ENCODE peak calls at places on chromosomes 5 and 9, in eight cellular contexts. One of them, this sample, is unnamed.

GRCh38 chr5:124806026-124806856 is 59.8 kb upstream of the ZNF608 start:
- DNase-seq in ecto neural progenitor cell: peak
- DNase-seq in posterior cingulate gyrus: no peak
- DNase-seq in transverse colon: peak
- DNase-seq in heart right ventricle: peak
- DNase-seq in ACHN: peak
- DNase-seq in neuronal stem cell: peak
- DNase-seq in non-pigmented ciliary epithelial cell: peak
- DNase-seq in this sample: peak

GRCh38 chr5:12795333-12795663 is 891.1 kb upstream of the CTNND2 start:
- DNase-seq in ecto neural progenitor cell: no peak
- DNase-seq in posterior cingulate gyrus: no peak
- DNase-seq in transverse colon: no peak
- DNase-seq in heart right ventricle: no peak
- DNase-seq in ACHN: no peak
- DNase-seq in neuronal stem cell: no peak
- DNase-seq in non-pigmented ciliary epithelial cell: no peak
- DNase-seq in this sample: no peak

GRCh38 chr9:33197279-33197678 is 30.1 kb upstream of the B4GALT1 start:
- DNase-seq in ecto neural progenitor cell: no peak
- DNase-seq in posterior cingulate gyrus: no peak
- DNase-seq in transverse colon: no peak
- DNase-seq in heart right ventricle: no peak
- DNase-seq in ACHN: no peak
- DNase-seq in neuronal stem cell: no peak
- DNase-seq in non-pigmented ciliary epithelial cell: no peak
- DNase-seq in this sample: no peak

GRCh38 chr9:116910201-116910600 is 223.1 kb downstream of the TRIM32 start:
- DNase-seq in ecto neural progenitor cell: no peak
- DNase-seq in posterior cingulate gyrus: no peak
- DNase-seq in transverse colon: no peak
- DNase-seq in heart right ventricle: no peak
- DNase-seq in ACHN: no peak
- DNase-seq in neuronal stem cell: no peak
- DNase-seq in non-pigmented ciliary epithelial cell: no peak
- DNase-seq in this sample: no peak

GRCh38 chr9:5671711-5672353 is 42.9 kb downstream of the RIC1 start:
- DNase-seq in ecto neural progenitor cell: no peak
- DNase-seq in posterior cingulate gyrus: no peak
- DNase-seq in transverse colon: no peak
- DNase-seq in heart right ventricle: no peak
- DNase-seq in ACHN: no peak
- DNase-seq in neuronal stem cell: no peak
- DNase-seq in non-pigmented ciliary epithelial cell: no peak
- DNase-seq in this sample: peak

GRCh38 chr5:59587489-59588337 is 305.8 kb downstream of the PDE4D start:
- DNase-seq in ecto neural progenitor cell: peak
- DNase-seq in posterior cingulate gyrus: peak
- DNase-seq in transverse colon: peak
- DNase-seq in heart right ventricle: peak
- DNase-seq in ACHN: peak
- DNase-seq in neuronal stem cell: peak
- DNase-seq in non-pigmented ciliary epithelial cell: peak
- DNase-seq in this sample: peak

GRCh38 chr9:121784706-121785426 is 133.4 kb downstream of the DAB2IP start:
- DNase-seq in ecto neural progenitor cell: peak
- DNase-seq in posterior cingulate gyrus: no peak
- DNase-seq in transverse colon: peak
- DNase-seq in heart right ventricle: no peak
- DNase-seq in ACHN: no peak
- DNase-seq in neuronal stem cell: no peak
- DNase-seq in non-pigmented ciliary epithelial cell: no peak
- DNase-seq in this sample: no peak

GRCh38 chr9:24832307-24832706 is 286.6 kb upstream of the IZUMO3 start:
- DNase-seq in ecto neural progenitor cell: no peak
- DNase-seq in posterior cingulate gyrus: no peak
- DNase-seq in transverse colon: no peak
- DNase-seq in heart right ventricle: no peak
- DNase-seq in ACHN: peak
- DNase-seq in neuronal stem cell: no peak
- DNase-seq in non-pigmented ciliary epithelial cell: no peak
- DNase-seq in this sample: no peak

GRCh38 chr5:137739737-137740136 is 3.8 kb upstream of the KLHL3 start:
- DNase-seq in ecto neural progenitor cell: no peak
- DNase-seq in posterior cingulate gyrus: no peak
- DNase-seq in transverse colon: no peak
- DNase-seq in heart right ventricle: no peak
- DNase-seq in ACHN: no peak
- DNase-seq in neuronal stem cell: no peak
- DNase-seq in non-pigmented ciliary epithelial cell: no peak
- DNase-seq in this sample: no peak

GRCh38 chr5:55582256-55582655 is 47.5 kb upstream of the PLPP1 start:
- DNase-seq in ecto neural progenitor cell: no peak
- DNase-seq in posterior cingulate gyrus: no peak
- DNase-seq in transverse colon: no peak
- DNase-seq in heart right ventricle: no peak
- DNase-seq in ACHN: no peak
- DNase-seq in neuronal stem cell: no peak
- DNase-seq in non-pigmented ciliary epithelial cell: no peak
- DNase-seq in this sample: no peak

GRCh38 chr9:110650991-110651411 is 17.6 kb upstream of the MUSK start:
- DNase-seq in ecto neural progenitor cell: no peak
- DNase-seq in posterior cingulate gyrus: no peak
- DNase-seq in transverse colon: no peak
- DNase-seq in heart right ventricle: no peak
- DNase-seq in ACHN: no peak
- DNase-seq in neuronal stem cell: no peak
- DNase-seq in non-pigmented ciliary epithelial cell: peak
- DNase-seq in this sample: peak

GRCh38 chr5:106940986-106941385 is 729.8 kb downstream of the EFNA5 start:
- DNase-seq in ecto neural progenitor cell: no peak
- DNase-seq in posterior cingulate gyrus: no peak
- DNase-seq in transverse colon: no peak
- DNase-seq in heart right ventricle: no peak
- DNase-seq in ACHN: no peak
- DNase-seq in neuronal stem cell: no peak
- DNase-seq in non-pigmented ciliary epithelial cell: peak
- DNase-seq in this sample: no peak